ENCODE peak calls at places on chromosomes 13 and 19, in six cellular contexts. Y is BE2C, J is A549, S is lower lobe of right lung, A is K562, H is endodermal cell. F is an unnamed sample. For H3K9me3, the result is how much of the 10 kb centered on the place peaks cover.

GRCh38 chr13:78137404-78138142 is 218.9 kb upstream of the EDNRB start:
- DNase-seq in H (peak), J (peak), A (peak), Y (peak), S (no peak), F (peak)

GRCh38 chr13:58455094-58455493 is 823.5 kb downstream of the PCDH17 start:
- DNase-seq in J (no peak), S (no peak), Y (no peak), H (no peak), A (no peak), F (no peak)

GRCh38 chr19:33175156-33175782 is 18.9 kb upstream of the LRP3 start:
- DNase-seq in S (no peak), Y (no peak), J (no peak), H (peak), A (no peak), F (no peak)

GRCh38 chr19:15015946-15016542 is 33.2 kb upstream of the CASP14 start:
- DNase-seq in A (peak), J (no peak), S (no peak), H (peak), Y (no peak), F (peak)

GRCh38 chr19:31185261-31185660 is 164.0 kb downstream of the TSHZ3 start:
- DNase-seq in Y (no peak), S (no peak), A (no peak), H (peak), J (no peak), F (no peak)

GRCh38 chr19:13013649-13014048 is 18.4 kb downstream of the NFIX start:
- DNase-seq in H (no peak), A (no peak), S (no peak), J (no peak), Y (no peak), F (no peak)

GRCh38 chr13:34412295-34412694 is 529.8 kb upstream of the NBEA start:
- DNase-seq in Y (no peak), J (no peak), H (no peak), S (no peak), A (no peak), F (no peak)

GRCh38 chr19:3184847-3185481 is 766 bp upstream of the NCLN start:
- DNase-seq in J (peak), A (peak), H (no peak), S (peak), Y (peak), F (peak)

GRCh38 chr19:35518313-35518712 is 4.9 kb upstream of the DMKN start:
- DNase-seq in A (no peak), S (no peak), H (no peak), Y (no peak), J (peak), F (no peak)

GRCh38 chr19:53894736-53895135 is 12.7 kb downstream of the PRKCG start:
- DNase-seq in S (no peak), H (no peak), J (no peak), A (no peak), Y (no peak), F (peak)

GRCh38 chr19:46270521-46271256 is 26.2 kb upstream of the HIF3A start:
- DNase-seq in A (no peak), Y (no peak), J (no peak), H (no peak), S (no peak), F (no peak)

GRCh38 chr19:33194884-33195710 is 967 bp downstream of the LRP3 start:
- DNase-seq in S (no peak), J (peak), A (no peak), Y (peak), H (peak), F (no peak)

GRCh38 chr19:11814707-11815050 is 606 bp downstream of the ZNF440 start:
- DNase-seq in Y (peak), A (no peak), S (no peak), J (no peak), H (no peak), F (no peak)

GRCh38 chr13:33859691-33860303 is 41.8 kb downstream of the RFC3 start:
- DNase-seq in S (no peak), J (no peak), Y (no peak), A (no peak), H (no peak), F (no peak)

GRCh38 chr19:19600793-19601346 is 17.6 kb downstream of the PBX4 start:
- DNase-seq in S (no peak), H (no peak), Y (no peak), A (no peak), J (no peak), F (no peak)

GRCh38 chr19:45630463-45630862 is 8.7 kb downstream of the EML2 start:
- DNase-seq in Y (no peak), J (peak), H (no peak), S (no peak), A (no peak), F (peak)

GRCh38 chr13:62482351-62482750 is 1066.7 kb upstream of the PCDH20 start:
- DNase-seq in A (no peak), S (no peak), Y (no peak), H (no peak), J (no peak), F (no peak)

GRCh38 chr19:39126593-39127187 is 1.1 kb downstream of the PAK4 start:
- DNase-seq in A (no peak), J (peak), S (peak), H (peak), Y (no peak), F (peak)

GRCh38 chr19:47255947-47256687 is at the start of gene CCDC9:
- DNase-seq in Y (peak), J (peak), S (peak), A (no peak), H (peak), F (peak)

GRCh38 chr19:45117167-45117594 is 24.2 kb downstream of the PPP1R37 start:
- DNase-seq in J (no peak), H (peak), A (peak), Y (peak), S (peak), F (no peak)

GRCh38 chr13:74838096-74838495 is 643.9 kb downstream of the TBC1D4 start:
- DNase-seq in H (no peak), A (no peak), Y (no peak), S (no peak), J (no peak), F (no peak)

GRCh38 chr19:14577885-14578427 is 4.9 kb upstream of the CLEC17A start:
- DNase-seq in J (no peak), S (no peak), H (peak), Y (no peak), A (peak), F (no peak)

GRCh38 chr19:51986309-51987291 is at the start of gene ZNF350:
- DNase-seq in Y (peak), J (peak), S (peak), H (peak), A (peak), F (peak)

GRCh38 chr13:112966776-112967175 is 2.2 kb upstream of the MCF2L start:
- DNase-seq in A (no peak), Y (no peak), J (no peak), S (no peak), H (no peak), F (no peak)

GRCh38 chr19:46616631-46617322 is 8.1 kb downstream of the PTGIR start:
- DNase-seq in A (peak), H (peak), S (no peak), Y (peak), J (peak), F (peak)

GRCh38 chr13:74987124-74987690 is 494.8 kb downstream of the TBC1D4 start:
- DNase-seq in A (no peak), J (no peak), Y (no peak), H (no peak), S (no peak), F (no peak)

GRCh38 chr13:95497307-95497943 is 55.1 kb upstream of the CLDN10 start:
- DNase-seq in H (no peak), Y (no peak), A (no peak), J (no peak), S (no peak), F (no peak)

GRCh38 chr13:110447801-110448200 is 113.7 kb downstream of the RAB20 start:
- DNase-seq in A (no peak), J (no peak), H (no peak), Y (no peak), S (no peak), F (no peak)

GRCh38 chr19:38734426-38735256 is 9.6 kb downstream of the CAPN12 start:
- DNase-seq in J (peak), H (peak), S (peak), Y (no peak), A (no peak), F (peak)

GRCh38 chr19:15288146-15288963 is 44.0 kb downstream of the BRD4 start:
- DNase-seq in J (no peak), Y (peak), S (no peak), H (no peak), A (no peak), F (no peak)

GRCh38 chr19:37361994-37362393 is 8.9 kb upstream of the ZNF527 start:
- DNase-seq in H (no peak), S (no peak), Y (no peak), J (no peak), A (no peak), F (no peak)

GRCh38 chr13:65966991-65967451 is 1263.1 kb downstream of the PCDH9 start:
- DNase-seq in Y (peak), H (peak), S (no peak), J (peak), A (peak), F (peak)

GRCh38 chr19:33580026-33580644 is 41.6 kb upstream of the CHST8 start:
- DNase-seq in S (no peak), A (no peak), H (no peak), Y (no peak), J (no peak), F (peak)

GRCh38 chr19:51821921-51822716 is 27.2 kb downstream of the FPR3 start:
- DNase-seq in S (no peak), Y (no peak), A (no peak), H (no peak), J (no peak), F (peak)

GRCh38 chr13:75869981-75870380 is 233.9 kb downstream of the LMO7 start:
- DNase-seq in H (no peak), A (no peak), Y (no peak), S (no peak), J (no peak), F (no peak)

GRCh38 chr19:35317464-35318043 is 11.4 kb upstream of the CD22 start:
- DNase-seq in H (no peak), A (no peak), Y (no peak), S (no peak), J (no peak), F (peak)

GRCh38 chr13:103282571-103283450 is 216.6 kb upstream of the SLC10A2 start:
- DNase-seq in H (peak), J (peak), A (no peak), Y (no peak), S (no peak), F (peak)
- H3K4me3 ChIP-seq in H (no peak), J (no peak), A (no peak), Y (no peak), S (no peak), F (peak)

GRCh38 chr13:70380809-70381208 is 272.6 kb upstream of the KLHL1 start:
- DNase-seq in A (no peak), S (no peak), H (no peak), J (no peak), Y (no peak), F (no peak)
- H3K9me3 ChIP-seq in A (under half), S (under half), H (under half), J (under half), Y (under half), F (under half)

GRCh38 chr19:41194157-41194552 is 1.1 kb downstream of the CYP2S1 start:
- DNase-seq in Y (no peak), H (no peak), S (no peak), A (no peak), J (no peak), F (no peak)

GRCh38 chr19:41189425-41190065 is 3.5 kb upstream of the CYP2S1 start:
- DNase-seq in A (no peak), H (peak), S (no peak), J (no peak), Y (no peak), F (no peak)

GRCh38 chr19:41195675-41196497 is 2.9 kb downstream of the CYP2S1 start:
- DNase-seq in S (no peak), Y (no peak), J (no peak), A (no peak), H (no peak), F (no peak)

GRCh38 chr19:41192574-41193419 is at the start of gene CYP2S1:
- DNase-seq in J (peak), S (peak), A (peak), Y (no peak), H (peak), F (peak)

DNA sequence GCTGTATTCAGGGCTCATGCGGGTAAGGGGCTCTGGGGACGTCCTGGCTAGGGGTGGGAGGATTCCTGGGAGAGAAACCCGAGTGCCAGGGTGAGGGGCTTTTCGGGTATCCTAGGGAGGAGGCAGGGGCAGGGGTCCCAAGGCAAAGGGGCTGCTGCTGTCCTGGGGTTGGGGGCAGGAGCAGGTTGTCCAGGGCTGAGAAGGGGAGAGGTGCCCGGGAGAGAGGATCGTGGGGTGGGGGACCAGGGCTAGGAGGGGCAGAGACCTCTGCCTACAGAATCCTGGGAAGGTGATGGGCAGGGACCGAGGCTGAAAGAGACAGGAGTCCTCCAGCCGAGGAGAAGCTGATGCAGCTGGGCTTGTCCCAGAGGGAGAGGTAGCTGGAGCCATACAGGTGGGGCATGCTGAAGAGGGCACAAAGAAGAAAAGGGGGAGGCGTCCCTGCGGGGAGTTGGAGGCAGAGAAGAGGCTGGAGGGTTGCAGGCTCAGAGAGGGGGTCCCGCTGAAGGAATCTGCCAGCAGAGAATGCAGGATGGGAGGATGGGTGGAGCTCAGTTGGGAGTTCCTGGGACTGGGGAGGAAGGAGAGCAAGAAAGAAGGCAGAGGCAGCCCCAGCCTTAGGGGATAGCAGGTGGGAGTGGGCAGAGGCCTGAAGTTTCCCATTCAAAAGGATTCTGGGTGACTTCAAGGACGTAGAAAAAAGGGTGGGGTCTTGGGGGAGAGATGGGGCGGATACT is 569 bp downstream of the CYP2S1 start:
- DNase-seq in H (peak), J (peak), S (no peak), A (no peak), Y (no peak), F (no peak)
- H3K4me3 ChIP-seq in H (peak), J (peak), S (peak), A (peak), Y (no peak), F (peak)

GRCh38 chr19:58123354-58123753 is 25.3 kb upstream of the ZSCAN18 start:
- DNase-seq in S (no peak), J (no peak), A (no peak), H (no peak), Y (no peak), F (peak)
- H3K9me3 ChIP-seq in S (half or more), J (half or more), A (under half), H (half or more), Y (under half), F (half or more)

GRCh38 chr19:55676384-55676783 is 1.4 kb downstream of the EPN1 start:
- DNase-seq in H (no peak), J (no peak), S (no peak), A (no peak), Y (no peak), F (no peak)
- H3K4me3 ChIP-seq in H (peak), J (peak), S (peak), A (peak), Y (peak), F (peak)